ENCODE peak calls at places on chromosomes 16 and 17, in seven cellular contexts. One of them, this sample, is unnamed.

GRCh38 chr16:57519796-57520360 is 16.5 kb downstream of the CCDC102A start:
- DNase-seq in CD8-positive, alpha-beta T cell: peak
- DNase-seq in stimulated activated CD8-positive, alpha-beta memory T cell treated with anti-CD3 and anti-CD28 coated beads, Interleukin-7, amount 100 ng/mL, for 24 hours: peak
- DNase-seq in stimulated activated CD4-positive, alpha-beta T cell treated with anti-CD3 and anti-CD28 coated beads, Interleukin-1b, Interleukin-23, amount 100 ng/mL, for 48 hours: peak
- DNase-seq in GM12865: peak
- DNase-seq in germinal center: peak
- DNase-seq in AG08396: peak
- DNase-seq in this sample: peak

GRCh38 chr17:47400333-47400732 is 76.6 kb downstream of the EFCAB13 start:
- DNase-seq in CD8-positive, alpha-beta T cell: no peak
- DNase-seq in stimulated activated CD8-positive, alpha-beta memory T cell treated with anti-CD3 and anti-CD28 coated beads, Interleukin-7, amount 100 ng/mL, for 24 hours: no peak
- DNase-seq in stimulated activated CD4-positive, alpha-beta T cell treated with anti-CD3 and anti-CD28 coated beads, Interleukin-1b, Interleukin-23, amount 100 ng/mL, for 48 hours: no peak
- DNase-seq in GM12865: no peak
- DNase-seq in germinal center: no peak
- DNase-seq in AG08396: no peak
- DNase-seq in this sample: no peak

GRCh38 chr17:64006361-64007088 is 8.4 kb downstream of the PRR29 start:
- DNase-seq in CD8-positive, alpha-beta T cell: no peak
- DNase-seq in stimulated activated CD8-positive, alpha-beta memory T cell treated with anti-CD3 and anti-CD28 coated beads, Interleukin-7, amount 100 ng/mL, for 24 hours: no peak
- DNase-seq in stimulated activated CD4-positive, alpha-beta T cell treated with anti-CD3 and anti-CD28 coated beads, Interleukin-1b, Interleukin-23, amount 100 ng/mL, for 48 hours: no peak
- DNase-seq in GM12865: no peak
- DNase-seq in germinal center: no peak
- DNase-seq in AG08396: peak
- DNase-seq in this sample: no peak

GRCh38 chr16:64416232-64417010 is 705.4 kb downstream of the CDH11 start:
- DNase-seq in CD8-positive, alpha-beta T cell: no peak
- DNase-seq in stimulated activated CD8-positive, alpha-beta memory T cell treated with anti-CD3 and anti-CD28 coated beads, Interleukin-7, amount 100 ng/mL, for 24 hours: no peak
- DNase-seq in stimulated activated CD4-positive, alpha-beta T cell treated with anti-CD3 and anti-CD28 coated beads, Interleukin-1b, Interleukin-23, amount 100 ng/mL, for 48 hours: no peak
- DNase-seq in GM12865: peak
- DNase-seq in germinal center: no peak
- DNase-seq in AG08396: no peak
- DNase-seq in this sample: no peak

GRCh38 chr16:17154981-17155380 is 315.8 kb downstream of the XYLT1 start:
- DNase-seq in CD8-positive, alpha-beta T cell: no peak
- DNase-seq in stimulated activated CD8-positive, alpha-beta memory T cell treated with anti-CD3 and anti-CD28 coated beads, Interleukin-7, amount 100 ng/mL, for 24 hours: no peak
- DNase-seq in stimulated activated CD4-positive, alpha-beta T cell treated with anti-CD3 and anti-CD28 coated beads, Interleukin-1b, Interleukin-23, amount 100 ng/mL, for 48 hours: no peak
- DNase-seq in GM12865: no peak
- DNase-seq in germinal center: no peak
- DNase-seq in AG08396: no peak
- DNase-seq in this sample: no peak

GRCh38 chr16:85485379-85485778 is 127.7 kb upstream of the GSE1 start:
- DNase-seq in CD8-positive, alpha-beta T cell: no peak
- DNase-seq in stimulated activated CD8-positive, alpha-beta memory T cell treated with anti-CD3 and anti-CD28 coated beads, Interleukin-7, amount 100 ng/mL, for 24 hours: no peak
- DNase-seq in stimulated activated CD4-positive, alpha-beta T cell treated with anti-CD3 and anti-CD28 coated beads, Interleukin-1b, Interleukin-23, amount 100 ng/mL, for 48 hours: no peak
- DNase-seq in GM12865: no peak
- DNase-seq in germinal center: no peak
- DNase-seq in AG08396: no peak
- DNase-seq in this sample: no peak

GRCh38 chr16:1470543-1471251 is 4.1 kb downstream of the CLCN7 start:
- DNase-seq in CD8-positive, alpha-beta T cell: no peak
- DNase-seq in stimulated activated CD8-positive, alpha-beta memory T cell treated with anti-CD3 and anti-CD28 coated beads, Interleukin-7, amount 100 ng/mL, for 24 hours: no peak
- DNase-seq in stimulated activated CD4-positive, alpha-beta T cell treated with anti-CD3 and anti-CD28 coated beads, Interleukin-1b, Interleukin-23, amount 100 ng/mL, for 48 hours: no peak
- DNase-seq in GM12865: no peak
- DNase-seq in germinal center: no peak
- DNase-seq in AG08396: peak
- DNase-seq in this sample: no peak

GRCh38 chr17:1109606-1110523 is 69.9 kb downstream of the ABR start:
- DNase-seq in CD8-positive, alpha-beta T cell: peak
- DNase-seq in stimulated activated CD8-positive, alpha-beta memory T cell treated with anti-CD3 and anti-CD28 coated beads, Interleukin-7, amount 100 ng/mL, for 24 hours: no peak
- DNase-seq in stimulated activated CD4-positive, alpha-beta T cell treated with anti-CD3 and anti-CD28 coated beads, Interleukin-1b, Interleukin-23, amount 100 ng/mL, for 48 hours: peak
- DNase-seq in GM12865: peak
- DNase-seq in germinal center: no peak
- DNase-seq in AG08396: no peak
- DNase-seq in this sample: no peak

GRCh38 chr17:42241871-42242270 is 34.3 kb downstream of the STAT5B start:
- DNase-seq in CD8-positive, alpha-beta T cell: no peak
- DNase-seq in stimulated activated CD8-positive, alpha-beta memory T cell treated with anti-CD3 and anti-CD28 coated beads, Interleukin-7, amount 100 ng/mL, for 24 hours: no peak
- DNase-seq in stimulated activated CD4-positive, alpha-beta T cell treated with anti-CD3 and anti-CD28 coated beads, Interleukin-1b, Interleukin-23, amount 100 ng/mL, for 48 hours: no peak
- DNase-seq in GM12865: no peak
- DNase-seq in germinal center: no peak
- DNase-seq in AG08396: no peak
- DNase-seq in this sample: no peak

GRCh38 chr17:72745241-72745640 is 347.2 kb downstream of the SLC39A11 start:
- DNase-seq in CD8-positive, alpha-beta T cell: no peak
- DNase-seq in stimulated activated CD8-positive, alpha-beta memory T cell treated with anti-CD3 and anti-CD28 coated beads, Interleukin-7, amount 100 ng/mL, for 24 hours: no peak
- DNase-seq in stimulated activated CD4-positive, alpha-beta T cell treated with anti-CD3 and anti-CD28 coated beads, Interleukin-1b, Interleukin-23, amount 100 ng/mL, for 48 hours: no peak
- DNase-seq in GM12865: no peak
- DNase-seq in germinal center: no peak
- DNase-seq in AG08396: no peak
- DNase-seq in this sample: no peak

GRCh38 chr16:27816561-27816960 is 247.0 kb downstream of the GSG1L start:
- DNase-seq in CD8-positive, alpha-beta T cell: no peak
- DNase-seq in stimulated activated CD8-positive, alpha-beta memory T cell treated with anti-CD3 and anti-CD28 coated beads, Interleukin-7, amount 100 ng/mL, for 24 hours: no peak
- DNase-seq in stimulated activated CD4-positive, alpha-beta T cell treated with anti-CD3 and anti-CD28 coated beads, Interleukin-1b, Interleukin-23, amount 100 ng/mL, for 48 hours: no peak
- DNase-seq in GM12865: no peak
- DNase-seq in germinal center: no peak
- DNase-seq in AG08396: no peak
- DNase-seq in this sample: no peak

GRCh38 chr17:81921531-81921862 is 3.5 kb upstream of the SIRT7 start:
- DNase-seq in CD8-positive, alpha-beta T cell: no peak
- DNase-seq in stimulated activated CD8-positive, alpha-beta memory T cell treated with anti-CD3 and anti-CD28 coated beads, Interleukin-7, amount 100 ng/mL, for 24 hours: no peak
- DNase-seq in stimulated activated CD4-positive, alpha-beta T cell treated with anti-CD3 and anti-CD28 coated beads, Interleukin-1b, Interleukin-23, amount 100 ng/mL, for 48 hours: no peak
- DNase-seq in GM12865: no peak
- DNase-seq in germinal center: no peak
- DNase-seq in AG08396: no peak
- DNase-seq in this sample: no peak

GRCh38 chr16:1601031-1601430 is 10.8 kb downstream of the IFT140 start:
- DNase-seq in CD8-positive, alpha-beta T cell: no peak
- DNase-seq in stimulated activated CD8-positive, alpha-beta memory T cell treated with anti-CD3 and anti-CD28 coated beads, Interleukin-7, amount 100 ng/mL, for 24 hours: no peak
- DNase-seq in stimulated activated CD4-positive, alpha-beta T cell treated with anti-CD3 and anti-CD28 coated beads, Interleukin-1b, Interleukin-23, amount 100 ng/mL, for 48 hours: no peak
- DNase-seq in GM12865: no peak
- DNase-seq in germinal center: no peak
- DNase-seq in AG08396: no peak
- DNase-seq in this sample: no peak

GRCh38 chr17:41140360-41141132 is at the start of gene KRTAP4-6:
- DNase-seq in CD8-positive, alpha-beta T cell: no peak
- DNase-seq in stimulated activated CD8-positive, alpha-beta memory T cell treated with anti-CD3 and anti-CD28 coated beads, Interleukin-7, amount 100 ng/mL, for 24 hours: no peak
- DNase-seq in stimulated activated CD4-positive, alpha-beta T cell treated with anti-CD3 and anti-CD28 coated beads, Interleukin-1b, Interleukin-23, amount 100 ng/mL, for 48 hours: no peak
- DNase-seq in GM12865: no peak
- DNase-seq in germinal center: no peak
- DNase-seq in AG08396: peak
- DNase-seq in this sample: no peak

GRCh38 chr17:81349397-81350319 is 45.6 kb upstream of the BAHCC1 start:
- DNase-seq in CD8-positive, alpha-beta T cell: no peak
- DNase-seq in stimulated activated CD8-positive, alpha-beta memory T cell treated with anti-CD3 and anti-CD28 coated beads, Interleukin-7, amount 100 ng/mL, for 24 hours: no peak
- DNase-seq in stimulated activated CD4-positive, alpha-beta T cell treated with anti-CD3 and anti-CD28 coated beads, Interleukin-1b, Interleukin-23, amount 100 ng/mL, for 48 hours: no peak
- DNase-seq in GM12865: no peak
- DNase-seq in germinal center: no peak
- DNase-seq in AG08396: no peak
- DNase-seq in this sample: no peak

GRCh38 chr16:85699628-85700027 is 10.9 kb upstream of the GINS2 start:
- DNase-seq in CD8-positive, alpha-beta T cell: no peak
- DNase-seq in stimulated activated CD8-positive, alpha-beta memory T cell treated with anti-CD3 and anti-CD28 coated beads, Interleukin-7, amount 100 ng/mL, for 24 hours: no peak
- DNase-seq in stimulated activated CD4-positive, alpha-beta T cell treated with anti-CD3 and anti-CD28 coated beads, Interleukin-1b, Interleukin-23, amount 100 ng/mL, for 48 hours: no peak
- DNase-seq in GM12865: no peak
- DNase-seq in germinal center: no peak
- DNase-seq in AG08396: peak
- DNase-seq in this sample: no peak

GRCh38 chr17:77692571-77693161 is 265.8 kb upstream of the TNRC6C start:
- DNase-seq in CD8-positive, alpha-beta T cell: no peak
- DNase-seq in stimulated activated CD8-positive, alpha-beta memory T cell treated with anti-CD3 and anti-CD28 coated beads, Interleukin-7, amount 100 ng/mL, for 24 hours: no peak
- DNase-seq in stimulated activated CD4-positive, alpha-beta T cell treated with anti-CD3 and anti-CD28 coated beads, Interleukin-1b, Interleukin-23, amount 100 ng/mL, for 48 hours: no peak
- DNase-seq in GM12865: no peak
- DNase-seq in germinal center: no peak
- DNase-seq in AG08396: no peak
- DNase-seq in this sample: no peak

GRCh38 chr16:2280981-2281542 is 13.1 kb upstream of the RNPS1 start:
- DNase-seq in CD8-positive, alpha-beta T cell: no peak
- DNase-seq in stimulated activated CD8-positive, alpha-beta memory T cell treated with anti-CD3 and anti-CD28 coated beads, Interleukin-7, amount 100 ng/mL, for 24 hours: no peak
- DNase-seq in stimulated activated CD4-positive, alpha-beta T cell treated with anti-CD3 and anti-CD28 coated beads, Interleukin-1b, Interleukin-23, amount 100 ng/mL, for 48 hours: no peak
- DNase-seq in GM12865: no peak
- DNase-seq in germinal center: no peak
- DNase-seq in AG08396: no peak
- DNase-seq in this sample: no peak

GRCh38 chr17:41287050-41287449 is 11.6 kb downstream of the KRTAP9-7 start:
- DNase-seq in CD8-positive, alpha-beta T cell: no peak
- DNase-seq in stimulated activated CD8-positive, alpha-beta memory T cell treated with anti-CD3 and anti-CD28 coated beads, Interleukin-7, amount 100 ng/mL, for 24 hours: no peak
- DNase-seq in stimulated activated CD4-positive, alpha-beta T cell treated with anti-CD3 and anti-CD28 coated beads, Interleukin-1b, Interleukin-23, amount 100 ng/mL, for 48 hours: no peak
- DNase-seq in GM12865: no peak
- DNase-seq in germinal center: no peak
- DNase-seq in AG08396: no peak
- DNase-seq in this sample: no peak

GRCh38 chr17:72185571-72185970 is 64.8 kb downstream of the SOX9 start:
- DNase-seq in CD8-positive, alpha-beta T cell: no peak
- DNase-seq in stimulated activated CD8-positive, alpha-beta memory T cell treated with anti-CD3 and anti-CD28 coated beads, Interleukin-7, amount 100 ng/mL, for 24 hours: no peak
- DNase-seq in stimulated activated CD4-positive, alpha-beta T cell treated with anti-CD3 and anti-CD28 coated beads, Interleukin-1b, Interleukin-23, amount 100 ng/mL, for 48 hours: no peak
- DNase-seq in GM12865: no peak
- DNase-seq in germinal center: no peak
- DNase-seq in AG08396: no peak
- DNase-seq in this sample: no peak

GRCh38 chr17:72134560-72135399 is 14.0 kb downstream of the SOX9 start:
- DNase-seq in CD8-positive, alpha-beta T cell: no peak
- DNase-seq in stimulated activated CD8-positive, alpha-beta memory T cell treated with anti-CD3 and anti-CD28 coated beads, Interleukin-7, amount 100 ng/mL, for 24 hours: no peak
- DNase-seq in stimulated activated CD4-positive, alpha-beta T cell treated with anti-CD3 and anti-CD28 coated beads, Interleukin-1b, Interleukin-23, amount 100 ng/mL, for 48 hours: no peak
- DNase-seq in GM12865: no peak
- DNase-seq in germinal center: no peak
- DNase-seq in AG08396: no peak
- DNase-seq in this sample: no peak

GRCh38 chr17:50583636-50584035 is 23.1 kb downstream of the CACNA1G start:
- DNase-seq in CD8-positive, alpha-beta T cell: no peak
- DNase-seq in stimulated activated CD8-positive, alpha-beta memory T cell treated with anti-CD3 and anti-CD28 coated beads, Interleukin-7, amount 100 ng/mL, for 24 hours: no peak
- DNase-seq in stimulated activated CD4-positive, alpha-beta T cell treated with anti-CD3 and anti-CD28 coated beads, Interleukin-1b, Interleukin-23, amount 100 ng/mL, for 48 hours: no peak
- DNase-seq in GM12865: no peak
- DNase-seq in germinal center: no peak
- DNase-seq in AG08396: no peak
- DNase-seq in this sample: no peak

GRCh38 chr16:23081675-23082119 is 67.6 kb downstream of the USP31 start:
- DNase-seq in CD8-positive, alpha-beta T cell: no peak
- DNase-seq in stimulated activated CD8-positive, alpha-beta memory T cell treated with anti-CD3 and anti-CD28 coated beads, Interleukin-7, amount 100 ng/mL, for 24 hours: no peak
- DNase-seq in stimulated activated CD4-positive, alpha-beta T cell treated with anti-CD3 and anti-CD28 coated beads, Interleukin-1b, Interleukin-23, amount 100 ng/mL, for 48 hours: no peak
- DNase-seq in GM12865: no peak
- DNase-seq in germinal center: no peak
- DNase-seq in AG08396: no peak
- DNase-seq in this sample: no peak